ENCODE peak calls at places on chromosome X, in five cellular contexts. One of them, this sample, is unnamed.
A peak's percentile ranks its signal among the peaks of the same experiment; 100 is the strongest.

GRCh38 chrX:7054219-7055206 is 93.0 kb upstream of the STS start:
- DNase-seq in stomach: no peak
- DNase-seq in MM.1S: no peak
- DNase-seq in mucosa of descending colon: no peak
- DNase-seq in pancreas: no peak
- DNase-seq in this sample: no peak

GRCh38 chrX:23317799-23318724 is 16.6 kb upstream of the PTCHD1 start:
- DNase-seq in stomach: no peak
- DNase-seq in MM.1S: peak; percentile 18
- DNase-seq in mucosa of descending colon: no peak
- DNase-seq in pancreas: no peak
- DNase-seq in this sample: peak; percentile 55

GRCh38 chrX:30495468-30495867 is 82.1 kb downstream of the TASL start:
- DNase-seq in pancreas: no peak
- DNase-seq in MM.1S: peak; percentile 15
- DNase-seq in mucosa of descending colon: no peak
- DNase-seq in stomach: no peak
- DNase-seq in this sample: no peak

GRCh38 chrX:78574306-78574705 is 84.8 kb downstream of the RTL3 start:
- DNase-seq in pancreas: no peak
- DNase-seq in MM.1S: no peak
- DNase-seq in stomach: no peak
- DNase-seq in mucosa of descending colon: no peak
- DNase-seq in this sample: no peak

GRCh38 chrX:103475381-103475780 is 43.9 kb downstream of the RAB40A start:
- DNase-seq in pancreas: no peak
- DNase-seq in MM.1S: no peak
- DNase-seq in stomach: no peak
- DNase-seq in mucosa of descending colon: no peak
- DNase-seq in this sample: no peak

GRCh38 chrX:47644557-47645091 is 5.7 kb downstream of the ELK1 start:
- DNase-seq in pancreas: no peak
- DNase-seq in mucosa of descending colon: no peak
- DNase-seq in MM.1S: peak; percentile 31
- DNase-seq in stomach: no peak
- DNase-seq in this sample: no peak

GRCh38 chrX:150486011-150486410 is 82.4 kb upstream of the MTM1 start:
- DNase-seq in pancreas: peak; percentile 62
- DNase-seq in stomach: peak; percentile 62
- DNase-seq in MM.1S: peak; percentile 28
- DNase-seq in mucosa of descending colon: no peak
- DNase-seq in this sample: no peak

GRCh38 chrX:148535639-148536038 is 35.2 kb downstream of the AFF2 start:
- DNase-seq in mucosa of descending colon: no peak
- DNase-seq in MM.1S: no peak
- DNase-seq in pancreas: no peak
- DNase-seq in stomach: no peak
- DNase-seq in this sample: no peak

GRCh38 chrX:110180928-110181310 is 137.0 kb downstream of the AMMECR1 start:
- DNase-seq in mucosa of descending colon: no peak
- DNase-seq in MM.1S: no peak
- DNase-seq in stomach: no peak
- DNase-seq in pancreas: no peak
- DNase-seq in this sample: no peak

GRCh38 chrX:152245231-152245630 is 106.9 kb upstream of the MAGEA10 start:
- DNase-seq in stomach: no peak
- DNase-seq in mucosa of descending colon: no peak
- DNase-seq in MM.1S: no peak
- DNase-seq in pancreas: no peak
- DNase-seq in this sample: no peak

GRCh38 chrX:124239911-124240310 is 92.5 kb upstream of the TEX13D start:
- DNase-seq in stomach: no peak
- DNase-seq in pancreas: no peak
- DNase-seq in mucosa of descending colon: no peak
- DNase-seq in MM.1S: peak; percentile 82
- DNase-seq in this sample: peak; percentile 15

GRCh38 chrX:15674514-15674898 is 9.9 kb upstream of the CLTRN start:
- DNase-seq in MM.1S: peak; percentile 91
- DNase-seq in mucosa of descending colon: peak; percentile 97
- DNase-seq in stomach: peak; percentile 98
- DNase-seq in pancreas: peak; percentile 96
- DNase-seq in this sample: peak; percentile 86

GRCh38 chrX:15438332-15438731 is 54.1 kb upstream of the VEGFD start:
- DNase-seq in MM.1S: no peak
- DNase-seq in mucosa of descending colon: no peak
- DNase-seq in stomach: no peak
- DNase-seq in pancreas: no peak
- DNase-seq in this sample: peak; percentile 12

DNA sequence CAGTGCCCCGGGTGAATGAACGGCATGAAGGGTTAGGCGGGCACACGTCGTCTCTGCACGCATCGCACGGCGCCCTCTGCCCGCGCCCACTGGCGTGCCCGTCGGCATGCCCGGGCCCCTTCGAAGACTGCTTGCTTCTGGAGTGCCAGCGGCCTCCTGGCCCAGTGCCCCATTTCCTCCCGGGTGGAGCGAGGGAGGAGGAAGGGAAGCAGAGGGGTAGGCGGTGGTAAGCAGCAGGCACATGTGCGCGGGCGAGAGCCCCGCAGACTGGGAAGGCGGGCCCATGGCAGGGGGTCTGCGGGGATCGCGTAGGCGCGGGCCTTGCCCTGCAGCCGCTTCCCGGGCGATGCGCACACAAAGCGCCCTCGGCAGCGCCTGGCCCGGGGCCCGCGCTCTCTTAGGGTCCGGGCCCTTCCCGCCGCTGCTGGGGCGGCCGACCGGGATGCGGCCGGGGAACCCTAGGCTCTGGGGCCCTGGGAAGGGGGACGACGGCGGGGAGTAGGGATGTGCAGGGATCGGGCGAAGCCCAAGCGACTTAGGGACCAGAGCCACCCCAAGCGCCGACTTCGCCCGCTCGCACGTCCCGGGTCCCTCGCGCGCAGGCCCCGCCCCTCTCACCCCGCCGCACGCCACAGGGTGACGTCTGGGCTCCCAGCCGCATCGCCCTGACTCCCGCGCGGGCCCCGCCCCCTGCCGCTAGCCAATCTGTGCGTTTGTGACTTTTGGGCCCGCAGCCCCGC is 866 bp upstream of the EMD start:
- DNase-seq in mucosa of descending colon: peak; percentile 80
- DNase-seq in MM.1S: no peak
- DNase-seq in stomach: peak; percentile 70
- DNase-seq in pancreas: peak; percentile 70
- DNase-seq in this sample: no peak
- TF ChIP-seq CTCF in mucosa of descending colon: no peak
- TF ChIP-seq CTCF in MM.1S: no peak
- TF ChIP-seq CTCF in stomach: no peak
- TF ChIP-seq CTCF in pancreas: no peak
- TF ChIP-seq CTCF in this sample: no peak

GRCh38 chrX:68784816-68785215 is 44.0 kb upstream of the EFNB1 start:
- DNase-seq in pancreas: no peak
- DNase-seq in stomach: no peak
- DNase-seq in mucosa of descending colon: no peak
- DNase-seq in MM.1S: no peak
- DNase-seq in this sample: no peak
- TF ChIP-seq CTCF in pancreas: no peak
- TF ChIP-seq CTCF in stomach: no peak
- TF ChIP-seq CTCF in mucosa of descending colon: no peak
- TF ChIP-seq CTCF in MM.1S: no peak
- TF ChIP-seq CTCF in this sample: no peak

GRCh38 chrX:19907794-19908193 is 20.4 kb upstream of the SH3KBP1 start:
- DNase-seq in pancreas: no peak
- DNase-seq in stomach: no peak
- DNase-seq in mucosa of descending colon: no peak
- DNase-seq in MM.1S: no peak
- DNase-seq in this sample: no peak
- TF ChIP-seq CTCF in pancreas: no peak
- TF ChIP-seq CTCF in stomach: no peak
- TF ChIP-seq CTCF in mucosa of descending colon: no peak
- TF ChIP-seq CTCF in MM.1S: peak; percentile 7
- TF ChIP-seq CTCF in this sample: no peak

GRCh38 chrX:138020941-138021340 is 455.0 kb downstream of the ZIC3 start:
- DNase-seq in pancreas: no peak
- DNase-seq in MM.1S: peak; percentile 34
- DNase-seq in stomach: no peak
- DNase-seq in mucosa of descending colon: no peak
- DNase-seq in this sample: no peak

GRCh38 chrX:138031715-138032114 is 465.8 kb downstream of the ZIC3 start:
- DNase-seq in stomach: no peak
- DNase-seq in mucosa of descending colon: no peak
- DNase-seq in MM.1S: no peak
- DNase-seq in pancreas: no peak
- DNase-seq in this sample: no peak

GRCh38 chrX:138026211-138026610 is 460.3 kb downstream of the ZIC3 start:
- DNase-seq in MM.1S: peak; percentile 48
- DNase-seq in mucosa of descending colon: no peak
- DNase-seq in pancreas: no peak
- DNase-seq in stomach: no peak
- DNase-seq in this sample: peak; percentile 24
- TF ChIP-seq CTCF in MM.1S: peak; percentile 53
- TF ChIP-seq CTCF in mucosa of descending colon: no peak
- TF ChIP-seq CTCF in pancreas: peak; percentile 10
- TF ChIP-seq CTCF in stomach: peak; percentile 25
- TF ChIP-seq CTCF in this sample: peak; percentile 4

DNA sequence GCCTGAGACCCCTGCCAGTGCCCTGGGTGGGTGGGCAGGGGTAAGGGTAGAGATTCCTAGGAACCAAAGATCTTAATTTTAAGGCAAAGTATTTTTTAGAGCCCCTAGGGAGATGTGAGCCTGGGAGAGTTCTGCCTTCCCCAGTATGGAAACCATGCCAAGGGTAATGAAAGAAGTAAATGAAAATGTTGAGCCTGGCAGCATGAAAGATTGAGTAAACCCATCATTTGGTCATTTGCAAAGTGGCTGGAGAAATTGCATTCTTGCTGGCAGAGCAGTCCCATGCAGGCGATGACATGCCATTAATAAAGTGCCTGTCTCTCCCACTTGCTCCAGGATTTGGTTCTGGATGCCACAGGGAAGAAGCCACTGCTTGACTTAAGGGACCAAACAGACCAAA is 60.7 kb upstream of the GPC4 start:
- DNase-seq in pancreas: no peak
- DNase-seq in mucosa of descending colon: no peak
- DNase-seq in MM.1S: no peak
- DNase-seq in stomach: no peak
- DNase-seq in this sample: no peak
- TF ChIP-seq CTCF in pancreas: no peak
- TF ChIP-seq CTCF in mucosa of descending colon: no peak
- TF ChIP-seq CTCF in MM.1S: no peak
- TF ChIP-seq CTCF in stomach: no peak
- TF ChIP-seq CTCF in this sample: no peak

This sample was measured in GM13976.